ENCODE peak calls at places on chromosomes 11 and 22, in five cellular contexts. One of them, this sample, is unnamed.

GRCh38 chr11:134277176-134278001 is 1.2 kb downstream of the GLB1L3 start:
- DNase-seq in testis: no peak
- DNase-seq in neural crest cell: no peak
- DNase-seq in germinal center: no peak
- DNase-seq in NCI-H1417: no peak
- DNase-seq in this sample: no peak

GRCh38 chr11:111707039-111707690 is 59.0 kb downstream of the PPP2R1B start:
- DNase-seq in testis: peak; percentile 51
- DNase-seq in neural crest cell: no peak
- DNase-seq in germinal center: no peak
- DNase-seq in NCI-H1417: no peak
- DNase-seq in this sample: no peak

GRCh38 chr11:120540744-120541143 is 29.2 kb downstream of the GRIK4 start:
- DNase-seq in testis: no peak
- DNase-seq in neural crest cell: no peak
- DNase-seq in germinal center: no peak
- DNase-seq in NCI-H1417: no peak
- DNase-seq in this sample: no peak

GRCh38 chr11:69944146-69944795 is 125.1 kb upstream of the FGF3 start:
- DNase-seq in testis: no peak
- DNase-seq in neural crest cell: no peak
- DNase-seq in germinal center: no peak
- DNase-seq in NCI-H1417: no peak
- DNase-seq in this sample: no peak

GRCh38 chr22:50261615-50262459 is at the start of gene MAPK12:
- DNase-seq in testis: no peak
- DNase-seq in neural crest cell: no peak
- DNase-seq in germinal center: no peak
- DNase-seq in NCI-H1417: peak; percentile 59
- DNase-seq in this sample: peak; percentile 92

GRCh38 chr11:44671234-44671633 is 55.5 kb upstream of the TSPAN18 start:
- DNase-seq in testis: no peak
- DNase-seq in neural crest cell: no peak
- DNase-seq in germinal center: no peak
- DNase-seq in NCI-H1417: no peak
- DNase-seq in this sample: no peak

GRCh38 chr11:46361283-46362145 is 14.3 kb downstream of the DGKZ start:
- DNase-seq in testis: peak; percentile 67
- DNase-seq in neural crest cell: no peak
- DNase-seq in germinal center: peak; percentile 91
- DNase-seq in NCI-H1417: peak; percentile 89
- DNase-seq in this sample: no peak

GRCh38 chr22:33699176-33699575 is 221.1 kb downstream of the LARGE1 start:
- DNase-seq in testis: no peak
- DNase-seq in neural crest cell: no peak
- DNase-seq in germinal center: no peak
- DNase-seq in NCI-H1417: no peak
- DNase-seq in this sample: no peak

GRCh38 chr11:123561046-123561781 is 93.2 kb downstream of the SCN3B start:
- DNase-seq in testis: peak; percentile 82
- DNase-seq in neural crest cell: no peak
- DNase-seq in germinal center: no peak
- DNase-seq in NCI-H1417: peak; percentile 76
- DNase-seq in this sample: no peak

GRCh38 chr11:93220078-93220477 is 22.3 kb upstream of the SLC36A4 start:
- DNase-seq in testis: no peak
- DNase-seq in neural crest cell: no peak
- DNase-seq in germinal center: no peak
- DNase-seq in NCI-H1417: no peak
- DNase-seq in this sample: no peak

GRCh38 chr11:35288817-35289541 is 130.4 kb downstream of the SLC1A2 start:
- DNase-seq in testis: no peak
- DNase-seq in neural crest cell: no peak
- DNase-seq in germinal center: no peak
- DNase-seq in NCI-H1417: no peak
- DNase-seq in this sample: no peak

GRCh38 chr11:59668188-59668949 is 468 bp downstream of the PATL1 start:
- DNase-seq in testis: peak; percentile 79
- DNase-seq in neural crest cell: peak; percentile 14
- DNase-seq in germinal center: peak; percentile 59
- DNase-seq in NCI-H1417: peak; percentile 73
- DNase-seq in this sample: peak; percentile 79

GRCh38 chr11:131186629-131187075 is 183.8 kb upstream of the NTM start:
- DNase-seq in testis: peak; percentile 33
- DNase-seq in neural crest cell: no peak
- DNase-seq in germinal center: no peak
- DNase-seq in NCI-H1417: no peak
- DNase-seq in this sample: no peak

GRCh38 chr22:44449061-44449682 is 48.9 kb downstream of the RTL6 start:
- DNase-seq in testis: no peak
- DNase-seq in neural crest cell: no peak
- DNase-seq in germinal center: no peak
- DNase-seq in NCI-H1417: no peak
- DNase-seq in this sample: no peak

GRCh38 chr11:30488304-30488998 is 97.7 kb downstream of the MPPED2 start:
- DNase-seq in testis: no peak
- DNase-seq in neural crest cell: no peak
- DNase-seq in germinal center: no peak
- DNase-seq in NCI-H1417: peak; percentile 96
- DNase-seq in this sample: peak; percentile 59

GRCh38 chr11:69648679-69649575 is 8.0 kb downstream of the CCND1 start:
- DNase-seq in testis: no peak
- DNase-seq in neural crest cell: no peak
- DNase-seq in germinal center: no peak
- DNase-seq in NCI-H1417: no peak
- DNase-seq in this sample: no peak

GRCh38 chr11:34213366-34213765 is 107.9 kb downstream of the NAT10 start:
- DNase-seq in testis: no peak
- DNase-seq in neural crest cell: no peak
- DNase-seq in germinal center: no peak
- DNase-seq in NCI-H1417: peak; percentile 17
- DNase-seq in this sample: no peak

GRCh38 chr11:93072236-93072635 is 102.8 kb downstream of the MTNR1B start:
- DNase-seq in testis: no peak
- DNase-seq in neural crest cell: no peak
- DNase-seq in germinal center: no peak
- DNase-seq in NCI-H1417: no peak
- DNase-seq in this sample: no peak

GRCh38 chr22:32830473-32830872 is 29.0 kb downstream of the TIMP3 start:
- DNase-seq in testis: no peak
- DNase-seq in neural crest cell: peak; percentile 16
- DNase-seq in germinal center: no peak
- DNase-seq in NCI-H1417: no peak
- DNase-seq in this sample: no peak

GRCh38 chr22:29719894-29720645 is at the start of gene CABP7:
- DNase-seq in testis: no peak
- DNase-seq in neural crest cell: no peak
- DNase-seq in germinal center: no peak
- DNase-seq in NCI-H1417: peak; percentile 42
- DNase-seq in this sample: no peak

GRCh38 chr22:27438271-27438980 is 363.1 kb downstream of the MN1 start:
- DNase-seq in testis: peak; percentile 41
- DNase-seq in neural crest cell: no peak
- DNase-seq in germinal center: no peak
- DNase-seq in NCI-H1417: peak; percentile 40
- DNase-seq in this sample: no peak

GRCh38 chr22:37647928-37648327 is 8.5 kb downstream of the SH3BP1 start:
- DNase-seq in testis: peak; percentile 93
- DNase-seq in neural crest cell: no peak
- DNase-seq in germinal center: no peak
- DNase-seq in NCI-H1417: no peak
- DNase-seq in this sample: no peak

GRCh38 chr11:40797981-40798380 is 661.5 kb downstream of the LRRC4C start:
- DNase-seq in testis: no peak
- DNase-seq in neural crest cell: no peak
- DNase-seq in germinal center: no peak
- DNase-seq in NCI-H1417: no peak
- DNase-seq in this sample: no peak

GRCh38 chr11:19980957-19981669 is 179.2 kb downstream of the DBX1 start:
- DNase-seq in testis: no peak
- DNase-seq in neural crest cell: no peak
- DNase-seq in germinal center: no peak
- DNase-seq in NCI-H1417: peak; percentile 64
- DNase-seq in this sample: peak; percentile 30

GRCh38 chr11:62445314-62445740 is 26.5 kb downstream of the SCGB1A1 start:
- DNase-seq in testis: peak; percentile 41
- DNase-seq in neural crest cell: no peak
- DNase-seq in germinal center: no peak
- DNase-seq in NCI-H1417: no peak
- DNase-seq in this sample: no peak

GRCh38 chr22:46581580-46582244 is 38.5 kb upstream of the GRAMD4 start:
- DNase-seq in testis: no peak
- DNase-seq in neural crest cell: no peak
- DNase-seq in germinal center: no peak
- DNase-seq in NCI-H1417: no peak
- DNase-seq in this sample: no peak

GRCh38 chr22:37569009-37569920 is 9.0 kb downstream of the CDC42EP1 start:
- DNase-seq in testis: no peak
- DNase-seq in neural crest cell: no peak
- DNase-seq in germinal center: no peak
- DNase-seq in NCI-H1417: no peak
- DNase-seq in this sample: peak; percentile 87

GRCh38 chr11:92388380-92388779 is 163.8 kb downstream of the FAT3 start:
- DNase-seq in testis: no peak
- DNase-seq in neural crest cell: no peak
- DNase-seq in germinal center: no peak
- DNase-seq in NCI-H1417: no peak
- DNase-seq in this sample: no peak

GRCh38 chr22:17087176-17088131 is 2.7 kb downstream of the IL17RA start:
- DNase-seq in testis: no peak
- DNase-seq in neural crest cell: no peak
- DNase-seq in germinal center: no peak
- DNase-seq in NCI-H1417: no peak
- DNase-seq in this sample: no peak

GRCh38 chr11:62931501-62932278 is 10.5 kb upstream of the CHRM1 start:
- DNase-seq in testis: no peak
- DNase-seq in neural crest cell: no peak
- DNase-seq in germinal center: no peak
- DNase-seq in NCI-H1417: no peak
- DNase-seq in this sample: no peak

GRCh38 chr22:38921126-38921525 is 36.3 kb upstream of the APOBEC3A start:
- DNase-seq in testis: no peak
- DNase-seq in neural crest cell: no peak
- DNase-seq in germinal center: no peak
- DNase-seq in NCI-H1417: no peak
- DNase-seq in this sample: no peak

GRCh38 chr11:1569251-1569780 is 2.8 kb downstream of the DUSP8 start:
- DNase-seq in testis: no peak
- DNase-seq in neural crest cell: no peak
- DNase-seq in germinal center: no peak
- DNase-seq in NCI-H1417: no peak
- DNase-seq in this sample: no peak

This sample was measured in HuH-7.